ENCODE peak calls at places on chromosomes 13 and 19, in five cellular contexts. One of them, this sample, is unnamed.

GRCh38 chr19:42208612-42209011 is 8.9 kb downstream of the DEDD2 start:
- DNase-seq in T-helper 2 cell: no peak
- DNase-seq in T-helper 9 cell: no peak
- DNase-seq in germinal center: no peak
- DNase-seq in putamen: no peak
- DNase-seq in this sample: no peak

GRCh38 chr13:41059466-41059865 is 1.8 kb upstream of the WBP4 start:
- DNase-seq in germinal center: no peak
- DNase-seq in T-helper 2 cell: no peak
- DNase-seq in putamen: peak; percentile 21
- DNase-seq in T-helper 9 cell: no peak
- DNase-seq in this sample: no peak

GRCh38 chr13:38417727-38418126 is 68.1 kb downstream of the UFM1 start:
- DNase-seq in putamen: no peak
- DNase-seq in germinal center: no peak
- DNase-seq in T-helper 9 cell: no peak
- DNase-seq in T-helper 2 cell: no peak
- DNase-seq in this sample: no peak

GRCh38 chr19:55605207-55605636 is 225 bp upstream of the ZNF865 start:
- DNase-seq in germinal center: peak; percentile 95
- DNase-seq in putamen: peak; percentile 94
- DNase-seq in T-helper 9 cell: peak; percentile 97
- DNase-seq in T-helper 2 cell: peak; percentile 99
- DNase-seq in this sample: peak; percentile 97

GRCh38 chr13:37453246-37453645 is 145.3 kb downstream of the POSTN start:
- DNase-seq in T-helper 2 cell: no peak
- DNase-seq in germinal center: no peak
- DNase-seq in putamen: no peak
- DNase-seq in T-helper 9 cell: no peak
- DNase-seq in this sample: no peak

GRCh38 chr19:32691952-32692726 is 518 bp downstream of the NUDT19 start:
- DNase-seq in T-helper 9 cell: peak; percentile 26
- DNase-seq in putamen: peak; percentile 26
- DNase-seq in germinal center: peak; percentile 43
- DNase-seq in T-helper 2 cell: peak; percentile 36
- DNase-seq in this sample: peak; percentile 78

GRCh38 chr13:19634129-19634740 is 776 bp downstream of the MPHOSPH8 start:
- DNase-seq in T-helper 2 cell: no peak
- DNase-seq in germinal center: no peak
- DNase-seq in putamen: no peak
- DNase-seq in T-helper 9 cell: no peak
- DNase-seq in this sample: peak; percentile 64

GRCh38 chr19:38661996-38662395 is 14.5 kb downstream of the ACTN4 start:
- DNase-seq in T-helper 2 cell: no peak
- DNase-seq in germinal center: no peak
- DNase-seq in putamen: no peak
- DNase-seq in T-helper 9 cell: no peak
- DNase-seq in this sample: no peak

GRCh38 chr13:96532804-96533203 is 442.9 kb downstream of the HS6ST3 start:
- DNase-seq in T-helper 2 cell: no peak
- DNase-seq in germinal center: no peak
- DNase-seq in putamen: no peak
- DNase-seq in T-helper 9 cell: no peak
- DNase-seq in this sample: no peak

GRCh38 chr19:52270266-52270885 is 989 bp downstream of the ZNF766 start:
- DNase-seq in germinal center: peak; percentile 19
- DNase-seq in putamen: peak; percentile 0
- DNase-seq in T-helper 9 cell: no peak
- DNase-seq in T-helper 2 cell: no peak
- DNase-seq in this sample: no peak

GRCh38 chr19:39506944-39507714 is 7.8 kb upstream of the SELENOV start:
- DNase-seq in putamen: peak; percentile 17
- DNase-seq in germinal center: peak; percentile 90
- DNase-seq in T-helper 9 cell: no peak
- DNase-seq in T-helper 2 cell: peak; percentile 49
- DNase-seq in this sample: peak; percentile 53

GRCh38 chr19:996051-996838 is 4.0 kb upstream of the GRIN3B start:
- DNase-seq in T-helper 2 cell: peak; percentile 35
- DNase-seq in putamen: no peak
- DNase-seq in germinal center: peak; percentile 29
- DNase-seq in T-helper 9 cell: peak; percentile 90
- DNase-seq in this sample: peak; percentile 88

GRCh38 chr19:16338470-16339360 is 14.1 kb downstream of the KLF2 start:
- DNase-seq in germinal center: peak; percentile 25
- DNase-seq in T-helper 2 cell: peak; percentile 44
- DNase-seq in putamen: no peak
- DNase-seq in T-helper 9 cell: peak; percentile 32
- DNase-seq in this sample: peak; percentile 71

GRCh38 chr19:13057744-13058143 is 44.9 kb downstream of the LYL1 start:
- DNase-seq in germinal center: no peak
- DNase-seq in T-helper 2 cell: no peak
- DNase-seq in putamen: no peak
- DNase-seq in T-helper 9 cell: no peak
- DNase-seq in this sample: no peak

GRCh38 chr19:48480476-48481190 is 11.5 kb downstream of the CYTH2 start:
- DNase-seq in putamen: no peak
- DNase-seq in T-helper 9 cell: peak; percentile 58
- DNase-seq in T-helper 2 cell: peak; percentile 38
- DNase-seq in germinal center: peak; percentile 33
- DNase-seq in this sample: peak; percentile 72

GRCh38 chr13:73224708-73225107 is 165.9 kb downstream of the KLF5 start:
- DNase-seq in putamen: no peak
- DNase-seq in T-helper 2 cell: no peak
- DNase-seq in germinal center: no peak
- DNase-seq in T-helper 9 cell: no peak
- DNase-seq in this sample: no peak

GRCh38 chr13:30346159-30346788 is 38.9 kb upstream of the KATNAL1 start:
- DNase-seq in putamen: no peak
- DNase-seq in T-helper 9 cell: peak; percentile 48
- DNase-seq in germinal center: peak; percentile 41
- DNase-seq in T-helper 2 cell: no peak
- DNase-seq in this sample: peak; percentile 93

This sample was measured in Peyer's patch.